ENCODE peak calls at places on chromosomes 7 and 10, in seven cellular contexts. B is T-helper 9 cell; Z is NCI-H774; G is H7; A is neural crest cell; E is activated CD4-positive, CD25-positive, alpha-beta regulatory T cell treated with anti-CD3 and anti-CD28 coated beads, Interleukin-2, amount 50 U/mL, for 16 hours; W is activated CD4-positive, alpha-beta T cell treated with anti-CD3 and anti-CD28 coated beads, Interleukin-2, amount 10 ng/mL, durations not matched to agents 7 days and 5 days. N is an unnamed sample.

GRCh38 chr10:127254276-127254675 is 57.9 kb upstream of the INSYN2A start:
- DNase-seq in B (no peak), Z (no peak), G (no peak), A (no peak), E (no peak), W (peak), N (no peak)

GRCh38 chr7:54995631-54996340 is 23.0 kb upstream of the EGFR start:
- DNase-seq in B (no peak), Z (no peak), G (no peak), A (no peak), E (no peak), W (peak), N (no peak)

GRCh38 chr7:43591551-43592180 is 8.8 kb downstream of the STK17A start:
- DNase-seq in B (no peak), Z (no peak), G (no peak), A (no peak), E (no peak), W (no peak), N (no peak)

GRCh38 chr7:128879939-128880746 is 17.5 kb downstream of the ATP6V1F start:
- DNase-seq in B (no peak), Z (peak), G (peak), A (peak), E (no peak), W (no peak), N (peak)

GRCh38 chr10:52855546-52856325 is 83.2 kb upstream of the MBL2 start:
- DNase-seq in B (no peak), Z (no peak), G (no peak), A (no peak), E (no peak), W (no peak), N (no peak)

GRCh38 chr7:131540491-131541162 is 15.8 kb downstream of the PODXL start:
- DNase-seq in B (no peak), Z (no peak), G (no peak), A (no peak), E (no peak), W (no peak), N (no peak)

GRCh38 chr7:108845960-108846359 is 276.3 kb downstream of the DNAJB9 start:
- DNase-seq in B (no peak), Z (no peak), G (no peak), A (no peak), E (no peak), W (no peak), N (no peak)

GRCh38 chr7:35571596-35572240 is 123.2 kb downstream of the HERPUD2 start:
- DNase-seq in B (no peak), Z (no peak), G (no peak), A (no peak), E (no peak), W (no peak), N (no peak)

GRCh38 chr7:143934526-143935340 is at the start of gene OR2F2:
- DNase-seq in B (no peak), Z (no peak), G (no peak), A (no peak), E (no peak), W (no peak), N (no peak)

GRCh38 chr10:103765981-103766380 is 89.4 kb downstream of the SH3PXD2A start:
- DNase-seq in B (peak), Z (no peak), G (no peak), A (no peak), E (peak), W (peak), N (no peak)

GRCh38 chr10:34235164-34235832 is 579.8 kb downstream of the PARD3 start:
- DNase-seq in B (no peak), Z (peak), G (peak), A (no peak), E (no peak), W (no peak), N (peak)

GRCh38 chr10:95650232-95650631 is 6.3 kb downstream of the ALDH18A1 start:
- DNase-seq in B (no peak), Z (no peak), G (peak), A (no peak), E (no peak), W (no peak), N (no peak)

GRCh38 chr10:80468002-80468401 is 13.9 kb downstream of the TSPAN14 start:
- DNase-seq in B (peak), Z (no peak), G (peak), A (peak), E (no peak), W (peak), N (no peak)

GRCh38 chr10:44355630-44356029 is 29.3 kb downstream of the CXCL12 start:
- DNase-seq in B (no peak), Z (no peak), G (no peak), A (no peak), E (no peak), W (no peak), N (no peak)

GRCh38 chr10:31153692-31154091 is 122.0 kb upstream of the ZNF438 start:
- DNase-seq in B (no peak), Z (no peak), G (no peak), A (no peak), E (no peak), W (no peak), N (no peak)

GRCh38 chr7:85285502-85285901 is 98.6 kb upstream of the SEMA3D start:
- DNase-seq in B (no peak), Z (peak), G (no peak), A (no peak), E (no peak), W (no peak), N (peak)

GRCh38 chr7:6256709-6257535 is 15.5 kb downstream of the CYTH3 start:
- DNase-seq in B (no peak), Z (no peak), G (no peak), A (no peak), E (no peak), W (no peak), N (no peak)

GRCh38 chr7:43572516-43573049 is 10.3 kb upstream of the STK17A start:
- DNase-seq in B (no peak), Z (no peak), G (no peak), A (no peak), E (no peak), W (peak), N (no peak)

GRCh38 chr10:126935263-126935946 is 30.2 kb downstream of the DOCK1 start:
- DNase-seq in B (no peak), Z (no peak), G (peak), A (no peak), E (no peak), W (no peak), N (no peak)

GRCh38 chr7:140334341-140335057 is 63.8 kb downstream of the SLC37A3 start:
- DNase-seq in B (no peak), Z (no peak), G (no peak), A (no peak), E (no peak), W (no peak), N (no peak)

GRCh38 chr10:92757066-92757716 is 67.4 kb downstream of the HHEX start:
- DNase-seq in B (no peak), Z (no peak), G (peak), A (no peak), E (no peak), W (no peak), N (no peak)

GRCh38 chr10:33376976-33377657 is 42.6 kb upstream of the NRP1 start:
- DNase-seq in B (no peak), Z (no peak), G (no peak), A (no peak), E (no peak), W (no peak), N (no peak)

GRCh38 chr7:5596046-5596895 is 172.6 kb upstream of the TNRC18 start:
- DNase-seq in B (peak), Z (no peak), G (peak), A (no peak), E (peak), W (peak), N (no peak)

GRCh38 chr7:35261041-35261440 is 7.1 kb upstream of the TBX20 start:
- DNase-seq in B (no peak), Z (no peak), G (peak), A (no peak), E (no peak), W (no peak), N (no peak)

GRCh38 chr10:3827768-3828403 is 42.9 kb upstream of the KLF6 start:
- DNase-seq in B (no peak), Z (no peak), G (no peak), A (no peak), E (no peak), W (no peak), N (no peak)

GRCh38 chr10:48417374-48417773 is 110.9 kb downstream of the MAPK8 start:
- DNase-seq in B (no peak), Z (no peak), G (no peak), A (no peak), E (no peak), W (no peak), N (no peak)

GRCh38 chr7:29865526-29865925 is 59.2 kb downstream of the WIPF3 start:
- DNase-seq in B (no peak), Z (no peak), G (no peak), A (no peak), E (no peak), W (no peak), N (no peak)

GRCh38 chr7:128154519-128154918 is 86.6 kb upstream of the LEP start:
- DNase-seq in B (no peak), Z (no peak), G (no peak), A (no peak), E (no peak), W (no peak), N (no peak)

GRCh38 chr10:89215511-89215910 is 8.4 kb upstream of the CH25H start:
- DNase-seq in B (no peak), Z (no peak), G (no peak), A (no peak), E (no peak), W (no peak), N (no peak)

GRCh38 chr7:25820432-25821040 is 331.5 kb upstream of the NFE2L3 start:
- DNase-seq in B (no peak), Z (no peak), G (peak), A (no peak), E (no peak), W (no peak), N (no peak)

GRCh38 chr7:142114207-142114606 is 2.7 kb downstream of the MGAM2 start:
- DNase-seq in B (no peak), Z (no peak), G (no peak), A (no peak), E (no peak), W (no peak), N (no peak)

GRCh38 chr7:73891178-73891885 is 30.4 kb downstream of the TMEM270 start:
- DNase-seq in B (no peak), Z (no peak), G (peak), A (no peak), E (no peak), W (no peak), N (no peak)

GRCh38 chr10:13348216-13349017 is at the start of gene SEPHS1:
- DNase-seq in B (peak), Z (peak), G (peak), A (peak), E (peak), W (peak), N (peak)

GRCh38 chr7:21256310-21256877 is 171.5 kb upstream of the SP4 start:
- DNase-seq in B (peak), Z (peak), G (no peak), A (no peak), E (no peak), W (peak), N (peak)

GRCh38 chr7:100675581-100676350 is 2.2 kb downstream of the GNB2 start:
- DNase-seq in B (peak), Z (peak), G (peak), A (peak), E (peak), W (peak), N (peak)

GRCh38 chr7:139995034-139995915 is 67.5 kb downstream of the PARP12 start:
- DNase-seq in B (no peak), Z (no peak), G (no peak), A (no peak), E (no peak), W (no peak), N (no peak)

GRCh38 chr10:88064608-88065383 is 201.4 kb downstream of the PTEN start:
- DNase-seq in B (no peak), Z (no peak), G (no peak), A (no peak), E (no peak), W (peak), N (no peak)

GRCh38 chr7:40758590-40758989 is 623.8 kb downstream of the SUGCT start:
- DNase-seq in B (no peak), Z (no peak), G (no peak), A (no peak), E (no peak), W (no peak), N (no peak)

N was measured in SHP77.